ENCODE peak calls at places on chromosomes 6 and 20, in nine cellular contexts. L is astrocyte; I is K562; G is CD8-positive, alpha-beta T cell; D is CD4-positive, CD25-positive, alpha-beta regulatory T cell; H is IMR-90; R is breast epithelium; J is lower lobe of right lung; V is fibroblast of lung. T is an unnamed sample.

GRCh38 chr20:3751664-3752385 is 15.7 kb downstream of the ADISSP start:
- DNase-seq in I (no peak), V (no peak), G (no peak), H (no peak), L (peak; percentile 18), D (peak; percentile 61), J (peak; percentile 82), R (no peak), T (peak; percentile 72)

GRCh38 chr20:63135411-63135810 is 80.5 kb downstream of the YTHDF1 start:
- DNase-seq in V (no peak), L (no peak), G (no peak), J (peak; percentile 35), D (no peak), R (no peak), I (peak; percentile 55), H (no peak), T (no peak)

GRCh38 chr6:13156381-13156780 is 172.0 kb downstream of the TBC1D7 start:
- DNase-seq in R (no peak), J (no peak), I (no peak), V (no peak), L (peak; percentile 79), G (no peak), D (no peak), H (no peak), T (no peak)

GRCh38 chr6:131914967-131915751 is 36.0 kb downstream of the CCN2 start:
- DNase-seq in G (no peak), H (peak; percentile 89), D (no peak), V (peak; percentile 89), J (no peak), I (peak; percentile 59), L (peak; percentile 68), R (peak; percentile 51), T (peak; percentile 75)

GRCh38 chr20:22814475-22815205 is 220.5 kb upstream of the SSTR4 start:
- DNase-seq in H (peak; percentile 5), I (no peak), R (no peak), J (no peak), G (no peak), L (no peak), D (no peak), V (peak; percentile 54), T (no peak)

GRCh38 chr20:62707981-62708521 is 585 bp upstream of the NTSR1 start:
- DNase-seq in H (no peak), L (no peak), R (no peak), J (no peak), G (no peak), D (no peak), I (peak; percentile 43), V (no peak), T (no peak)

GRCh38 chr6:30688569-30688968 is 2.1 kb upstream of the PPP1R18 start:
- DNase-seq in H (no peak), R (no peak), J (peak; percentile 43), D (no peak), G (no peak), L (no peak), V (no peak), I (no peak), T (no peak)

GRCh38 chr6:160975111-160975510 is 16.5 kb upstream of the MAP3K4 start:
- DNase-seq in D (no peak), J (no peak), I (no peak), R (no peak), H (no peak), L (no peak), G (no peak), V (no peak), T (no peak)

GRCh38 chr6:129672883-129673631 is 36.9 kb downstream of the ARHGAP18 start:
- DNase-seq in H (peak; percentile 87), V (peak; percentile 79), R (no peak), L (peak; percentile 89), G (no peak), I (no peak), D (no peak), J (no peak), T (no peak)

GRCh38 chr20:2217857-2218529 is 77.8 kb upstream of the TGM3 start:
- DNase-seq in D (no peak), H (no peak), R (no peak), I (no peak), L (no peak), G (no peak), J (no peak), V (no peak), T (no peak)

GRCh38 chr20:48392407-48393310 is 435.1 kb downstream of the PREX1 start:
- DNase-seq in J (no peak), R (no peak), I (no peak), G (no peak), L (no peak), V (no peak), H (no peak), D (no peak), T (no peak)

GRCh38 chr20:48393311-48393685 is 434.5 kb downstream of the PREX1 start:
- DNase-seq in I (no peak), R (no peak), V (no peak), L (no peak), J (no peak), H (no peak), G (no peak), D (no peak), T (no peak)

GRCh38 chr20:48397689-48398005 is 430.2 kb downstream of the PREX1 start:
- DNase-seq in V (no peak), I (no peak), L (no peak), J (no peak), G (no peak), H (no peak), R (no peak), D (no peak), T (no peak)

GRCh38 chr20:48393721-48394120 is 434.1 kb downstream of the PREX1 start:
- DNase-seq in R (no peak), G (no peak), D (no peak), H (no peak), L (no peak), J (no peak), V (no peak), I (no peak), T (no peak)

GRCh38 chr20:48394415-48395081 is 433.3 kb downstream of the PREX1 start:
- DNase-seq in L (no peak), G (no peak), I (no peak), R (no peak), J (no peak), V (no peak), D (no peak), H (no peak), T (no peak)
- H3K4me1 ChIP-seq in L (no peaks in the 10 kb centered on the region), G (no peaks in the 10 kb centered on the region), I (no peaks in the 10 kb centered on the region), R (no peaks in the 10 kb centered on the region), J (no peaks in the 10 kb centered on the region), V (no peaks in the 10 kb centered on the region), D (no peaks in the 10 kb centered on the region), H (no peaks in the 10 kb centered on the region), T (peaks cover 9% of the 10 kb centered on the region)

GRCh38 chr6:112233864-112234263 is 20.5 kb downstream of the LAMA4 start:
- DNase-seq in V (peak; percentile 97), H (peak; percentile 92), I (no peak), L (peak; percentile 85), R (no peak), D (no peak), J (no peak), G (no peak), T (no peak)

GRCh38 chr6:112234596-112234995 is 19.8 kb downstream of the LAMA4 start:
- DNase-seq in J (no peak), V (peak; percentile 71), L (peak; percentile 75), I (no peak), G (no peak), H (no peak), R (no peak), D (no peak), T (no peak)

GRCh38 chr6:112235956-112236355 is 18.4 kb downstream of the LAMA4 start:
- DNase-seq in D (no peak), H (peak; percentile 83), J (no peak), I (no peak), V (peak; percentile 81), R (no peak), L (peak; percentile 78), G (no peak), T (no peak)

GRCh38 chr6:112237066-112237465 is 17.3 kb downstream of the LAMA4 start:
- DNase-seq in I (no peak), R (no peak), L (no peak), D (no peak), J (no peak), G (no peak), V (no peak), H (no peak), T (no peak)

DNA sequence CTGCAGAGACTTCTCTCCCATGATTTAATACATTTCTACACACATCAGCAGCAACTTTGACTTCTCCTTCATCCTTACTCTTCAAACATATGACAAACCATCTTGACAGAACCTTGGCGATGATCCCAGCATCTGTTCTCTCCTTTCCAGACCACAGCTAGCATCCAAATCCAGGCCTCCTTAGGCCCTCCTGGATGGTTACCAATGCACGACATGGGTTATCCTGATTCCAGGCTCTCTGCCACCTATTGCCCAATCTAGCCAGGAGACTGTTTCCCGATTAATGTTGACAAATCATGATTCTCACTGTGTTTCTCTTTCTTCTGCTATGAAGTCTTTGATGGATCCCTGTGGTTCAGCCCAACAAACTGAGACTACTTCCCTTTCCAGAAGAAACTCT is 16.7 kb downstream of the LAMA4 start:
- DNase-seq in G (no peak), D (no peak), I (no peak), R (no peak), J (no peak), H (peak; percentile 92), L (peak; percentile 93), V (peak; percentile 100), T (peak; percentile 34)
- H3K4me1 ChIP-seq in G (no peaks in the 10 kb centered on the region), D (no peaks in the 10 kb centered on the region), I (no peaks in the 10 kb centered on the region), R (no peaks in the 10 kb centered on the region), J (peaks cover 42% of the 10 kb centered on the region), H (peaks cover 12% of the 10 kb centered on the region), L (peaks cover 27% of the 10 kb centered on the region), V (peaks cover 40% of the 10 kb centered on the region), T (no peaks in the 10 kb centered on the region)

GRCh38 chr6:56528412-56528841 is 114.3 kb downstream of the DST start:
- DNase-seq in H (peak; percentile 100), G (no peak), I (no peak), J (no peak), L (peak; percentile 99), R (no peak), V (peak; percentile 94), D (no peak), T (no peak)

GRCh38 chr6:56524891-56525703 is 117.6 kb downstream of the DST start:
- DNase-seq in H (peak; percentile 96), L (peak; percentile 93), V (peak; percentile 99), J (no peak), G (no peak), D (no peak), I (no peak), R (no peak), T (no peak)

GRCh38 chr6:56527934-56528333 is 114.8 kb downstream of the DST start:
- DNase-seq in I (no peak), G (no peak), R (no peak), H (peak; percentile 46), L (no peak), J (no peak), V (no peak), D (no peak), T (no peak)

GRCh38 chr6:56525976-56526375 is 116.7 kb downstream of the DST start:
- DNase-seq in D (no peak), G (no peak), L (no peak), J (no peak), V (no peak), I (no peak), H (no peak), R (no peak), T (no peak)

GRCh38 chr6:56526860-56527544 is 115.7 kb downstream of the DST start:
- DNase-seq in V (peak; percentile 69), G (no peak), D (no peak), H (peak; percentile 66), I (no peak), J (no peak), R (no peak), L (peak; percentile 19), T (no peak)
- H3K4me1 ChIP-seq in V (peaks cover 17% of the 10 kb centered on the region), G (no peaks in the 10 kb centered on the region), D (no peaks in the 10 kb centered on the region), H (peaks cover 30% of the 10 kb centered on the region), I (no peaks in the 10 kb centered on the region), J (peaks cover 25% of the 10 kb centered on the region), R (no peaks in the 10 kb centered on the region), L (peaks cover 43% of the 10 kb centered on the region), T (peaks cover 4% of the 10 kb centered on the region)

GRCh38 chr20:41142241-41142640 is 4.9 kb downstream of the PLCG1 start:
- DNase-seq in G (no peak), J (no peak), R (no peak), I (no peak), H (no peak), D (no peak), V (no peak), L (no peak), T (no peak)
- H3K4me1 ChIP-seq in G (peaks cover 85% of the 10 kb centered on the region), J (peaks cover 94% of the 10 kb centered on the region), R (peaks cover 22% of the 10 kb centered on the region), I (peaks cover 32% of the 10 kb centered on the region), H (peaks cover 18% of the 10 kb centered on the region), D (peaks cover 93% of the 10 kb centered on the region), V (peaks cover 16% of the 10 kb centered on the region), L (peaks cover 37% of the 10 kb centered on the region), T (peaks cover 76% of the 10 kb centered on the region)